ENCODE peak calls at places on chromosomes 6 and 20, in six cellular contexts. S, J, K, U, M and Q are unnamed samples.

GRCh38 chr6:128507337-128508310 is 12.8 kb downstream of the PTPRK start:
- DNase-seq in K (no peak), S (peak), U (no peak), J (no peak), M (peak), Q (peak)

GRCh38 chr6:156650896-156651295 is 126.3 kb upstream of the ARID1B start:
- DNase-seq in U (peak), K (no peak), S (no peak), M (no peak), J (no peak), Q (no peak)

GRCh38 chr6:136471372-136471771 is 78.8 kb downstream of the MAP7 start:
- DNase-seq in M (no peak), K (no peak), J (peak), U (no peak), S (peak), Q (peak)

GRCh38 chr6:148414836-148415235 is 72.2 kb downstream of the SASH1 start:
- DNase-seq in K (no peak), M (peak), S (peak), J (peak), U (no peak), Q (no peak)

GRCh38 chr6:56484669-56485068 is 158.0 kb downstream of the DST start:
- DNase-seq in S (peak), M (peak), K (no peak), U (no peak), J (peak), Q (no peak)

GRCh38 chr6:20703049-20703448 is 168.8 kb downstream of the CDKAL1 start:
- DNase-seq in K (no peak), M (no peak), S (no peak), U (no peak), J (no peak), Q (no peak)

GRCh38 chr20:59455392-59456341 is 148.7 kb upstream of the PHACTR3 start:
- DNase-seq in K (no peak), U (no peak), J (peak), S (peak), M (no peak), Q (peak)

GRCh38 chr6:18595774-18596528 is 208.8 kb downstream of the RNF144B start:
- DNase-seq in S (peak), M (peak), K (peak), J (peak), U (peak), Q (peak)

GRCh38 chr20:24106155-24106800 is 117.7 kb upstream of the GGTLC1 start:
- DNase-seq in M (no peak), K (no peak), S (no peak), U (no peak), J (no peak), Q (no peak)

GRCh38 chr6:136823128-136823660 is 802 bp downstream of the PEX7 start:
- DNase-seq in U (peak), M (peak), J (no peak), S (no peak), K (no peak), Q (no peak)

GRCh38 chr20:24937579-24937978 is 11.5 kb upstream of the CST7 start:
- DNase-seq in S (no peak), U (no peak), M (no peak), K (no peak), J (no peak), Q (no peak)

GRCh38 chr6:147060636-147061035 is 143.6 kb upstream of the STXBP5 start:
- DNase-seq in K (no peak), S (no peak), M (no peak), U (no peak), J (no peak), Q (no peak)

GRCh38 chr6:34070315-34071110 is 75.4 kb downstream of the GRM4 start:
- DNase-seq in S (no peak), J (peak), U (no peak), K (no peak), M (no peak), Q (no peak)

GRCh38 chr6:107237992-107238660 is 122.8 kb upstream of the BEND3 start:
- DNase-seq in J (peak), S (peak), M (peak), U (no peak), K (no peak), Q (no peak)

GRCh38 chr20:2446845-2447244 is 23.7 kb downstream of the SNRPB start:
- DNase-seq in J (no peak), U (peak), K (no peak), S (no peak), M (no peak), Q (no peak)

GRCh38 chr6:29529956-29530355 is 29.6 kb downstream of the UBD start:
- DNase-seq in J (no peak), M (no peak), K (no peak), S (no peak), U (no peak), Q (no peak)

GRCh38 chr20:36197271-36197670 is 39.0 kb upstream of the AAR2 start:
- DNase-seq in M (no peak), S (no peak), K (no peak), J (no peak), U (no peak), Q (no peak)

GRCh38 chr20:3796477-3797225 is 541 bp downstream of the CDC25B start:
- DNase-seq in J (no peak), S (no peak), U (no peak), K (no peak), M (no peak), Q (no peak)

GRCh38 chr6:116969211-116969863 is 92.3 kb downstream of the RFX6 start:
- DNase-seq in M (peak), J (peak), S (peak), U (peak), K (peak), Q (peak)

GRCh38 chr6:154732824-154733609 is at the start of gene SCAF8:
- DNase-seq in K (peak), M (peak), S (peak), U (peak), J (peak), Q (peak)